ENCODE peak calls at places on chromosomes 12 and 14, in nine cellular contexts. M, U, I, Y, B, A, S, R and P are unnamed samples.

GRCh38 chr12:105301696-105302095 is 28.8 kb upstream of the C12orf75 start:
- DNase-seq in M (no peak), U (no peak), I (no peak), Y (no peak), B (no peak), A (no peak), S (no peak), R (no peak), P (no peak)

GRCh38 chr14:93531644-93532043 is 100.9 kb downstream of the UNC79 start:
- DNase-seq in M (no peak), U (no peak), I (no peak), Y (no peak), B (no peak), A (no peak), S (no peak), R (no peak), P (no peak)

GRCh38 chr12:19183121-19183838 is 53.7 kb downstream of the PLEKHA5 start:
- DNase-seq in M (no peak), U (no peak), I (no peak), Y (peak), B (no peak), A (no peak), S (peak), R (no peak), P (no peak)

GRCh38 chr12:132448453-132448800 is 41.5 kb upstream of the FBRSL1 start:
- DNase-seq in M (no peak), U (no peak), I (no peak), Y (no peak), B (no peak), A (no peak), S (no peak), R (no peak), P (no peak)

GRCh38 chr12:22361785-22362184 is 27.3 kb upstream of the ST8SIA1 start:
- DNase-seq in M (no peak), U (no peak), I (no peak), Y (no peak), B (no peak), A (no peak), S (no peak), R (no peak), P (no peak)

GRCh38 chr14:75835156-75836141 is 146.3 kb downstream of the TGFB3 start:
- DNase-seq in M (no peak), U (no peak), I (no peak), Y (no peak), B (no peak), A (no peak), S (no peak), R (no peak), P (no peak)

GRCh38 chr14:77094672-77095284 is 3.3 kb upstream of the CIPC start:
- DNase-seq in M (peak), U (peak), I (peak), Y (peak), B (peak), A (peak), S (peak), R (peak), P (peak)

GRCh38 chr14:96676161-96676560 is 121.0 kb upstream of the VRK1 start:
- DNase-seq in M (no peak), U (peak), I (no peak), Y (peak), B (no peak), A (no peak), S (peak), R (no peak), P (peak)

GRCh38 chr12:104729091-104729490 is 229.0 kb downstream of the SLC41A2 start:
- DNase-seq in M (no peak), U (no peak), I (no peak), Y (no peak), B (no peak), A (no peak), S (no peak), R (no peak), P (no peak)

GRCh38 chr12:15527201-15527782 is 205.0 kb downstream of the PTPRO start:
- DNase-seq in M (peak), U (peak), I (no peak), Y (peak), B (no peak), A (no peak), S (peak), R (no peak), P (no peak)

GRCh38 chr12:50055831-50056628 is 1.4 kb upstream of the ASIC1 start:
- DNase-seq in M (peak), U (peak), I (peak), Y (peak), B (peak), A (peak), S (peak), R (peak), P (peak)

GRCh38 chr12:124456652-124457152 is 110.7 kb downstream of the NCOR2 start:
- DNase-seq in M (peak), U (no peak), I (peak), Y (no peak), B (peak), A (peak), S (no peak), R (peak), P (no peak)

GRCh38 chr12:130953783-130954543 is at the start of gene ADGRD1:
- DNase-seq in M (peak), U (no peak), I (no peak), Y (peak), B (no peak), A (peak), S (peak), R (no peak), P (no peak)

GRCh38 chr12:108677381-108677780 is 43.7 kb upstream of the SELPLG start:
- DNase-seq in M (no peak), U (no peak), I (no peak), Y (peak), B (no peak), A (no peak), S (no peak), R (no peak), P (no peak)

GRCh38 chr12:103785243-103786031 is 55.6 kb downstream of the NT5DC3 start:
- DNase-seq in M (no peak), U (no peak), I (no peak), Y (no peak), B (no peak), A (no peak), S (no peak), R (no peak), P (no peak)

GRCh38 chr14:52472728-52473127 is 79.6 kb downstream of the TXNDC16 start:
- DNase-seq in M (no peak), U (no peak), I (no peak), Y (no peak), B (no peak), A (no peak), S (no peak), R (no peak), P (no peak)

GRCh38 chr12:51187370-51187987 is 14.5 kb upstream of the TFCP2 start:
- DNase-seq in M (no peak), U (no peak), I (no peak), Y (no peak), B (no peak), A (no peak), S (no peak), R (no peak), P (no peak)

GRCh38 chr12:110224379-110225304 is 56.4 kb upstream of the ATP2A2 start:
- DNase-seq in M (no peak), U (peak), I (no peak), Y (peak), B (no peak), A (no peak), S (peak), R (no peak), P (no peak)

GRCh38 chr14:35403085-35403396 is 1.5 kb downstream of the NFKBIA start:
- DNase-seq in M (peak), U (peak), I (peak), Y (peak), B (no peak), A (peak), S (peak), R (no peak), P (no peak)

GRCh38 chr12:30416631-30417030 is 279.0 kb downstream of the IPO8 start:
- DNase-seq in M (no peak), U (peak), I (no peak), Y (no peak), B (no peak), A (no peak), S (no peak), R (no peak), P (no peak)

GRCh38 chr12:111467092-111467861 is 61.6 kb downstream of the SH2B3 start:
- DNase-seq in M (no peak), U (no peak), I (no peak), Y (no peak), B (no peak), A (no peak), S (peak), R (no peak), P (no peak)

GRCh38 chr12:93879476-93880376 is 202.6 kb downstream of the CRADD start:
- DNase-seq in M (no peak), U (no peak), I (no peak), Y (no peak), B (no peak), A (no peak), S (peak), R (no peak), P (no peak)

GRCh38 chr12:100877776-100878175 is 83.2 kb downstream of the ANO4 start:
- DNase-seq in M (no peak), U (no peak), I (no peak), Y (no peak), B (no peak), A (no peak), S (peak), R (no peak), P (no peak)

GRCh38 chr14:105529506-105530445 is 3.4 kb downstream of the TMEM121 start:
- DNase-seq in M (peak), U (no peak), I (no peak), Y (no peak), B (no peak), A (no peak), S (no peak), R (no peak), P (no peak)

GRCh38 chr14:56194062-56194461 is 75.9 kb downstream of the PELI2 start:
- DNase-seq in M (no peak), U (no peak), I (no peak), Y (no peak), B (peak), A (no peak), S (no peak), R (no peak), P (no peak)

GRCh38 chr14:35365130-35366047 is 39.2 kb downstream of the NFKBIA start:
- DNase-seq in M (peak), U (peak), I (peak), Y (peak), B (no peak), A (peak), S (peak), R (no peak), P (peak)

GRCh38 chr12:75722714-75723200 is 211.3 kb upstream of the KRR1 start:
- DNase-seq in M (no peak), U (peak), I (peak), Y (peak), B (no peak), A (peak), S (peak), R (no peak), P (no peak)

GRCh38 chr14:29321646-29322045 is 555.1 kb downstream of the FOXG1 start:
- DNase-seq in M (no peak), U (no peak), I (no peak), Y (peak), B (no peak), A (no peak), S (peak), R (no peak), P (no peak)

GRCh38 chr12:18719922-18720321 is 17.9 kb downstream of the PLCZ1 start:
- DNase-seq in M (no peak), U (no peak), I (no peak), Y (no peak), B (no peak), A (no peak), S (no peak), R (no peak), P (no peak)

GRCh38 chr12:62575036-62575435 is 108.4 kb downstream of the MON2 start:
- DNase-seq in M (no peak), U (no peak), I (no peak), Y (no peak), B (no peak), A (no peak), S (no peak), R (no peak), P (no peak)

GRCh38 chr14:65243766-65244442 is 141.6 kb upstream of the MAX start:
- DNase-seq in M (no peak), U (no peak), I (no peak), Y (peak), B (no peak), A (peak), S (no peak), R (no peak), P (no peak)

GRCh38 chr14:29243355-29243754 is 476.8 kb downstream of the FOXG1 start:
- DNase-seq in M (no peak), U (peak), I (no peak), Y (peak), B (no peak), A (no peak), S (peak), R (no peak), P (no peak)

GRCh38 chr14:25537846-25538455 is 488.0 kb upstream of the STXBP6 start:
- DNase-seq in M (no peak), U (no peak), I (no peak), Y (no peak), B (peak), A (no peak), S (peak), R (no peak), P (peak)

GRCh38 chr12:105931762-105932587 is 206.8 kb downstream of the NUAK1 start:
- DNase-seq in M (no peak), U (no peak), I (no peak), Y (no peak), B (no peak), A (no peak), S (no peak), R (no peak), P (no peak)

GRCh38 chr12:109421355-109422087 is 55.6 kb downstream of the KCTD10 start:
- DNase-seq in M (no peak), U (no peak), I (no peak), Y (no peak), B (no peak), A (no peak), S (no peak), R (no peak), P (no peak)

GRCh38 chr12:12916135-12916956 is 25.0 kb downstream of the GPRC5A start:
- DNase-seq in M (peak), U (peak), I (peak), Y (peak), B (peak), A (peak), S (peak), R (peak), P (peak)

GRCh38 chr12:54195736-54196347 is 7.1 kb upstream of the SMUG1 start:
- DNase-seq in M (peak), U (peak), I (no peak), Y (peak), B (no peak), A (no peak), S (peak), R (no peak), P (no peak)

GRCh38 chr14:37595809-37596595 is 573 bp downstream of the TTC6 start:
- DNase-seq in M (peak), U (peak), I (peak), Y (no peak), B (peak), A (peak), S (peak), R (no peak), P (peak)

DNA sequence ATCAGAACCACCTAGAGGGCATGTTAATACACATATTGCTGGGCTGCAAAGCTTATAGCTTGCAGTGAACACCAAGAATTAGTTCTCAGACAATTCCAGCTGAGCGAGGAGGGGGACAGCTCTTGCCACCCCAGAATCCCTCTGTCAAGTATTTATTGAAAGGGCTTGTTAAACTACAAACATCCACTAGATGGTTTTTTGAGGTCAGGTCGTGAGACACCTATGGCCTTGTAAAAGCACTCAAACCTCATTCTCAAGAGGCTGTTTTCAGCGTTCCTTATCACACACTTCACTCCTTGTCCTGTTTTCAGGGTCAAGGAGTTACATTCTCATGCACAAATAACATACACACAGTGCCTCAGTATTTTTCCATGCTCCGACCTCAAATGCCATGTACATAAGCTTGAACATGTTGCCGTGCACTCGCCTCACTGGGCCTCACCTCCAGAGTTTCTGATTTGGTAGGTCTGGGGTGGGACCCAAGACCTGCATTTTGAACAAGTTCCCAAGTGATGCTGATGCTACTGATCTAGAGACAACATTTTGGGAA is 98.8 kb upstream of the PTPRR start:
- DNase-seq in M (no peak), U (no peak), I (no peak), Y (no peak), B (no peak), A (no peak), S (no peak), R (no peak), P (no peak)
- TF ChIP-seq CTCF in M (no peak), U (no peak), I (no peak), Y (no peak), B (no peak), A (no peak), S (no peak), R (no peak), P (no peak)

DNA sequence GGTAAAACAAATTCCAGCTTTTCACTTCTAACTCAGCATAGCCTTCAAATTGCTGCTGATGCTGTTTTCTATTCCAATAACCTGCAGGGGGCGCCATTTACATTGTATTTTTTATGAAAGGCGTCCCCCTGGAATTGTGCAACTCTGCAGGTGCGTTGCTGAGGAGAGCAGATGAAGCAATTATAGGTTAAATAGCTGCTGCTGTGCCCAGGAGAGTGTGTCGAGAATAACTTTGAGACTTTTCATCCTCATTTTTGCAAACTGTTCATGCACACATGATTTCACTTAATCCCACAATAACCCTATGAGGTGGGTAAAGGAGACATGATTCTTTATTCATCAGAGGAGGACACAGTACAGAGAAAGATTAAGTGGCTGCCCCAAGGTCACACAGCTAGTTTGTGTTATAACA is 75.7 kb downstream of the MYRFL start:
- DNase-seq in M (peak), U (peak), I (peak), Y (peak), B (peak), A (peak), S (peak), R (peak), P (peak)
- TF ChIP-seq CTCF in M (peak), U (peak), I (peak), Y (peak), B (peak), A (peak), S (peak), R (peak), P (peak)

GRCh38 chr12:41564816-41565215 is 376.7 kb downstream of the PDZRN4 start:
- DNase-seq in M (no peak), U (no peak), I (no peak), Y (no peak), B (no peak), A (no peak), S (no peak), R (no peak), P (no peak)
- TF ChIP-seq CTCF in M (no peak), U (no peak), I (no peak), Y (no peak), B (no peak), A (no peak), S (no peak), R (no peak), P (no peak)

GRCh38 chr14:89973234-89973823 is 17.6 kb downstream of the TDP1 start:
- DNase-seq in M (peak), U (peak), I (peak), Y (peak), B (peak), A (peak), S (peak), R (peak), P (peak)
- TF ChIP-seq CTCF in M (peak), U (peak), I (peak), Y (peak), B (peak), A (peak), S (peak), R (peak), P (peak)

GRCh38 chr14:78835909-78836308 is 665.7 kb downstream of the NRXN3 start:
- DNase-seq in M (no peak), U (no peak), I (no peak), Y (no peak), B (no peak), A (no peak), S (no peak), R (no peak), P (no peak)

GRCh38 chr14:78840898-78841297 is 670.7 kb downstream of the NRXN3 start:
- DNase-seq in M (no peak), U (no peak), I (no peak), Y (no peak), B (no peak), A (no peak), S (no peak), R (no peak), P (no peak)

GRCh38 chr14:78835052-78835451 is 664.9 kb downstream of the NRXN3 start:
- DNase-seq in M (no peak), U (no peak), I (no peak), Y (no peak), B (no peak), A (no peak), S (no peak), R (no peak), P (no peak)

DNA sequence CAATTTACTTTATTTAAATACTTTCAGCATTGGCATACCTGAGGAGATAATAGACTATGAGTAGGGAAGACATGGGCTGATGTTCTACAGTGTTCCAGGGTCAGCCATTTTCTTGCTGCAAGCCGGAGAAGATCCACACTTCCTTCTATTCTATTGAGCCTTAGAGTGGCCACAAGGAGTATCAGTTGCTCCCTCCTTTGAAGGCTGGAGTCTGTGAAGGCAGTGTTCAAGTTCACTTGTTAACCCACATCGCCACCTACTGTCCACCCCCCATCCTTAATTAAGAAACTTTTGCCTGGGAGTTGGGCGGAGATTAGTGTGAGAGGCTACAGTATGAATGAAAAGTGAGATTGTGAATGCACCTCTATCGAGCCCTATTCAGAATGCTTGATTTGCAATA is 666.6 kb downstream of the NRXN3 start:
- DNase-seq in M (no peak), U (peak), I (no peak), Y (peak), B (peak), A (peak), S (peak), R (no peak), P (peak)
- TF ChIP-seq CTCF in M (peak), U (peak), I (no peak), Y (peak), B (peak), A (no peak), S (peak), R (no peak), P (peak)

GRCh38 chr12:2198542-2198941 is 145.8 kb downstream of the CACNA1C start:
- DNase-seq in M (no peak), U (no peak), I (no peak), Y (no peak), B (no peak), A (no peak), S (no peak), R (no peak), P (no peak)
- TF ChIP-seq CTCF in M (no peak), U (no peak), I (no peak), Y (no peak), B (no peak), A (no peak), S (no peak), R (no peak), P (no peak)